ENCODE peak calls at places on chromosomes 11 and 22, in six cellular contexts. W is nephron progenitor cell, X is fibroblast of the conjunctiva, C is cardiac fibroblast, E is upper lobe of right lung, N is amniotic epithelial cell. B is an unnamed sample.

GRCh38 chr22:24883426-24883825 is 63.1 kb downstream of the LHFPL7 start:
- DNase-seq in X (no peak), C (no peak), N (no peak), E (no peak), W (no peak), B (no peak)

GRCh38 chr11:37171451-37171850 is 573.4 kb upstream of the RAG2 start:
- DNase-seq in E (no peak), N (no peak), W (no peak), C (peak), X (no peak), B (no peak)

GRCh38 chr11:118226294-118226693 is 1.5 kb upstream of the JAML start:
- DNase-seq in E (no peak), X (no peak), W (no peak), C (no peak), N (peak), B (no peak)

GRCh38 chr11:105230586-105230985 is 91.0 kb upstream of the CARD18 start:
- DNase-seq in N (peak), E (no peak), X (no peak), C (no peak), W (no peak), B (no peak)

GRCh38 chr11:56611174-56611573 is 3.5 kb downstream of the OR5M1 start:
- DNase-seq in W (no peak), N (no peak), E (no peak), C (no peak), X (no peak), B (no peak)

GRCh38 chr11:2590131-2590950 is 109.5 kb downstream of the KCNQ1OT1 start:
- DNase-seq in E (peak), N (no peak), C (no peak), X (no peak), W (no peak), B (no peak)

GRCh38 chr11:125433454-125434121 is 62.5 kb downstream of the FEZ1 start:
- DNase-seq in W (peak), X (peak), C (peak), E (no peak), N (peak), B (peak)

GRCh38 chr22:39209756-39210155 is 35.0 kb downstream of the PDGFB start:
- DNase-seq in E (peak), X (no peak), N (no peak), C (no peak), W (no peak), B (no peak)

GRCh38 chr11:47980093-47980906 is at the start of gene PTPRJ:
- DNase-seq in W (peak), X (no peak), C (peak), N (peak), E (peak), B (peak)

GRCh38 chr22:50414476-50415248 is 60.2 kb downstream of the SBF1 start:
- DNase-seq in N (no peak), W (no peak), C (no peak), X (no peak), E (no peak), B (no peak)

GRCh38 chr11:21316591-21316990 is 647.2 kb downstream of the NELL1 start:
- DNase-seq in E (no peak), X (no peak), W (no peak), N (no peak), C (no peak), B (no peak)

GRCh38 chr11:116605543-116605942 is 167.2 kb downstream of the BUD13 start:
- DNase-seq in E (no peak), W (peak), C (peak), X (no peak), N (peak), B (peak)

GRCh38 chr11:64084146-64084961 is 48.6 kb downstream of the FLRT1 start:
- DNase-seq in W (no peak), E (no peak), N (no peak), C (no peak), X (no peak), B (no peak)

GRCh38 chr11:108947654-108948570 is 283.0 kb downstream of the DDX10 start:
- DNase-seq in C (no peak), X (no peak), N (peak), W (no peak), E (no peak), B (no peak)

GRCh38 chr11:43751726-43752125 is 71.2 kb downstream of the HSD17B12 start:
- DNase-seq in E (no peak), N (no peak), W (no peak), C (no peak), X (no peak), B (no peak)

GRCh38 chr22:43228330-43228729 is 41.4 kb upstream of the TTLL12 start:
- DNase-seq in W (peak), C (peak), E (no peak), N (peak), X (peak), B (peak)

GRCh38 chr11:86719781-86720463 is 47.5 kb upstream of the ME3 start:
- DNase-seq in X (no peak), W (no peak), C (peak), N (peak), E (no peak), B (no peak)

GRCh38 chr11:71408826-71409225 is 39.4 kb downstream of the DHCR7 start:
- DNase-seq in E (no peak), C (no peak), W (no peak), N (no peak), X (no peak), B (no peak)

GRCh38 chr11:117827521-117828511 is 3.3 kb upstream of the FXYD2 start:
- DNase-seq in W (no peak), E (peak), C (no peak), X (no peak), N (no peak), B (no peak)

GRCh38 chr11:10305964-10306918 is 1.4 kb downstream of the ADM start:
- DNase-seq in C (peak), W (peak), X (no peak), E (no peak), N (no peak), B (peak)

GRCh38 chr11:111269146-111269868 is 23.8 kb downstream of the POU2AF2 start:
- DNase-seq in C (peak), W (no peak), E (no peak), X (no peak), N (peak), B (no peak)

GRCh38 chr11:128956401-128957203 is 13.9 kb upstream of the TP53AIP1 start:
- DNase-seq in N (peak), X (peak), E (no peak), C (peak), W (peak), B (peak)

GRCh38 chr11:83472328-83472727 is 186.2 kb upstream of the CCDC90B start:
- DNase-seq in W (no peak), C (no peak), N (no peak), E (no peak), X (no peak), B (no peak)

GRCh38 chr11:31804439-31805036 is 6.6 kb downstream of the PAX6 start:
- DNase-seq in W (peak), N (no peak), E (no peak), X (no peak), C (no peak), B (no peak)

GRCh38 chr11:1293619-1294015 is 15.8 kb downstream of the TOLLIP start:
- DNase-seq in N (no peak), W (peak), E (peak), C (no peak), X (no peak), B (no peak)

GRCh38 chr11:111438846-111439520 is 59.9 kb upstream of the POU2AF1 start:
- DNase-seq in X (no peak), N (no peak), W (no peak), C (no peak), E (no peak), B (no peak)

GRCh38 chr11:575324-575995 is 810 bp upstream of the PHRF1 start:
- DNase-seq in X (no peak), N (no peak), W (peak), C (no peak), E (no peak), B (no peak)

GRCh38 chr22:45775062-45775461 is 103.4 kb downstream of the ATXN10 start:
- DNase-seq in E (no peak), X (no peak), W (no peak), N (no peak), C (no peak), B (no peak)

GRCh38 chr11:134283461-134284230 is 7.5 kb downstream of the GLB1L3 start:
- DNase-seq in N (no peak), X (no peak), W (no peak), C (no peak), E (no peak), B (no peak)

GRCh38 chr11:133797542-133797941 is 47.8 kb downstream of the SPATA19 start:
- DNase-seq in X (no peak), C (no peak), W (no peak), N (no peak), E (no peak), B (no peak)

GRCh38 chr11:57321996-57322880 is 2.5 kb downstream of the TNKS1BP1 start:
- DNase-seq in W (peak), C (peak), N (peak), E (peak), X (peak), B (peak)

GRCh38 chr11:56706486-56706885 is 7.6 kb downstream of the OR9G1 start:
- DNase-seq in E (no peak), C (no peak), W (no peak), X (no peak), N (no peak), B (no peak)

GRCh38 chr22:24969588-24970301 is 17.2 kb downstream of the KIAA1671 start:
- DNase-seq in W (no peak), C (peak), X (no peak), N (peak), E (no peak), B (peak)

GRCh38 chr11:74135516-74135840 is 35.3 kb downstream of the C2CD3 start:
- DNase-seq in E (no peak), W (no peak), C (no peak), X (no peak), N (no peak), B (no peak)

GRCh38 chr11:120173771-120174170 is 35.9 kb upstream of the TRIM29 start:
- DNase-seq in C (no peak), W (no peak), N (no peak), E (no peak), X (no peak), B (no peak)

GRCh38 chr11:38221295-38221694 is 1623.3 kb upstream of the RAG2 start:
- DNase-seq in W (no peak), C (no peak), E (no peak), N (peak), X (no peak), B (no peak)

GRCh38 chr11:86948733-86949132 is 6.5 kb downstream of the FZD4 start:
- DNase-seq in E (no peak), N (no peak), X (no peak), W (no peak), C (no peak), B (no peak)

GRCh38 chr22:23279781-23280180 is 99.5 kb downstream of the BCR start:
- DNase-seq in C (no peak), X (no peak), E (no peak), W (no peak), N (no peak), B (no peak)